ENCODE peak calls at places on chromosomes 7 and 10, in eight cellular contexts. One of them, this sample, is unnamed.
A peak's percentile ranks its signal among the peaks of the same experiment; 100 is the strongest.

GRCh38 chr10:112335104-112335840 is 38.6 kb upstream of the ACSL5 start:
- DNase-seq in ELR: peak; percentile 11
- DNase-seq in HFFc6: peak; percentile 28
- DNase-seq in CMK: no peak
- DNase-seq in midbrain: no peak
- DNase-seq in GM10248: no peak
- DNase-seq in NB4: peak; percentile 69
- DNase-seq in GM23338: no peak
- DNase-seq in this sample: no peak

GRCh38 chr10:77163670-77164348 is 473.8 kb downstream of the KCNMA1 start:
- DNase-seq in ELR: peak; percentile 100
- DNase-seq in HFFc6: peak; percentile 98
- DNase-seq in CMK: no peak
- DNase-seq in midbrain: no peak
- DNase-seq in GM10248: no peak
- DNase-seq in NB4: peak; percentile 38
- DNase-seq in GM23338: no peak
- DNase-seq in this sample: no peak

GRCh38 chr7:38825721-38826440 is 83.1 kb downstream of the VPS41 start:
- DNase-seq in ELR: no peak
- DNase-seq in HFFc6: no peak
- DNase-seq in CMK: no peak
- DNase-seq in midbrain: no peak
- DNase-seq in GM10248: peak; percentile 26
- DNase-seq in NB4: no peak
- DNase-seq in GM23338: no peak
- DNase-seq in this sample: peak; percentile 9

GRCh38 chr10:31912289-31912688 is 16.3 kb downstream of the ARHGAP12 start:
- DNase-seq in ELR: peak; percentile 46
- DNase-seq in HFFc6: peak; percentile 42
- DNase-seq in CMK: no peak
- DNase-seq in midbrain: no peak
- DNase-seq in GM10248: no peak
- DNase-seq in NB4: no peak
- DNase-seq in GM23338: no peak
- DNase-seq in this sample: no peak

GRCh38 chr10:58467931-58468635 is 44.6 kb upstream of the BICC1 start:
- DNase-seq in ELR: no peak
- DNase-seq in HFFc6: no peak
- DNase-seq in CMK: no peak
- DNase-seq in midbrain: no peak
- DNase-seq in GM10248: no peak
- DNase-seq in NB4: no peak
- DNase-seq in GM23338: no peak
- DNase-seq in this sample: no peak

GRCh38 chr10:72334196-72334831 is 20.4 kb downstream of the DNAJB12 start:
- DNase-seq in ELR: no peak
- DNase-seq in HFFc6: no peak
- DNase-seq in CMK: no peak
- DNase-seq in midbrain: peak; percentile 60
- DNase-seq in GM10248: no peak
- DNase-seq in NB4: no peak
- DNase-seq in GM23338: peak; percentile 86
- DNase-seq in this sample: no peak

GRCh38 chr10:48453451-48454301 is 147.2 kb downstream of the MAPK8 start:
- DNase-seq in ELR: no peak
- DNase-seq in HFFc6: no peak
- DNase-seq in CMK: no peak
- DNase-seq in midbrain: no peak
- DNase-seq in GM10248: peak; percentile 25
- DNase-seq in NB4: no peak
- DNase-seq in GM23338: no peak
- DNase-seq in this sample: no peak

GRCh38 chr7:79548616-79549206 is 95.2 kb upstream of the MAGI2 start:
- DNase-seq in ELR: no peak
- DNase-seq in HFFc6: no peak
- DNase-seq in CMK: no peak
- DNase-seq in midbrain: peak; percentile 27
- DNase-seq in GM10248: no peak
- DNase-seq in NB4: peak; percentile 35
- DNase-seq in GM23338: peak; percentile 16
- DNase-seq in this sample: no peak

GRCh38 chr10:52066383-52066782 is 247.7 kb upstream of the DKK1 start:
- DNase-seq in ELR: peak; percentile 4
- DNase-seq in HFFc6: no peak
- DNase-seq in CMK: no peak
- DNase-seq in midbrain: no peak
- DNase-seq in GM10248: no peak
- DNase-seq in NB4: peak; percentile 15
- DNase-seq in GM23338: peak; percentile 69
- DNase-seq in this sample: peak; percentile 11

GRCh38 chr7:507623-508305 is 11.9 kb downstream of the PDGFA start:
- DNase-seq in ELR: no peak
- DNase-seq in HFFc6: no peak
- DNase-seq in CMK: no peak
- DNase-seq in midbrain: no peak
- DNase-seq in GM10248: no peak
- DNase-seq in NB4: no peak
- DNase-seq in GM23338: no peak
- DNase-seq in this sample: no peak

GRCh38 chr10:125151824-125152634 is 8.3 kb downstream of the CTBP2 start:
- DNase-seq in ELR: no peak
- DNase-seq in HFFc6: no peak
- DNase-seq in CMK: no peak
- DNase-seq in midbrain: no peak
- DNase-seq in GM10248: no peak
- DNase-seq in NB4: no peak
- DNase-seq in GM23338: peak; percentile 95
- DNase-seq in this sample: no peak

GRCh38 chr10:5274795-5275194 is 78.2 kb downstream of the AKR1C4 start:
- DNase-seq in ELR: no peak
- DNase-seq in HFFc6: no peak
- DNase-seq in CMK: no peak
- DNase-seq in midbrain: no peak
- DNase-seq in GM10248: no peak
- DNase-seq in NB4: no peak
- DNase-seq in GM23338: no peak
- DNase-seq in this sample: no peak

GRCh38 chr7:28956608-28957063 is 1.5 kb downstream of the TRIL start:
- DNase-seq in ELR: no peak
- DNase-seq in HFFc6: no peak
- DNase-seq in CMK: no peak
- DNase-seq in midbrain: peak; percentile 35
- DNase-seq in GM10248: peak; percentile 49
- DNase-seq in NB4: peak; percentile 32
- DNase-seq in GM23338: peak; percentile 87
- DNase-seq in this sample: no peak

GRCh38 chr7:26549281-26549943 is 257.8 kb downstream of the SNX10 start:
- DNase-seq in ELR: peak; percentile 8
- DNase-seq in HFFc6: no peak
- DNase-seq in CMK: peak; percentile 68
- DNase-seq in midbrain: no peak
- DNase-seq in GM10248: no peak
- DNase-seq in NB4: peak; percentile 44
- DNase-seq in GM23338: no peak
- DNase-seq in this sample: no peak

GRCh38 chr7:104272767-104273384 is 55.5 kb upstream of the LHFPL3 start:
- DNase-seq in ELR: peak; percentile 54
- DNase-seq in HFFc6: peak; percentile 59
- DNase-seq in CMK: no peak
- DNase-seq in midbrain: peak; percentile 64
- DNase-seq in GM10248: peak; percentile 25
- DNase-seq in NB4: peak; percentile 50
- DNase-seq in GM23338: peak; percentile 56
- DNase-seq in this sample: peak; percentile 53

This sample was measured in GM12865.